ENCODE peak calls at places on chromosomes 12 and 14, in six cellular contexts. L is RWPE1; W is breast epithelium; Z is suprapubic skin; I is kidney; U is naive thymus-derived CD4-positive, alpha-beta T cell. B is an unnamed sample.

GRCh38 chr12:72491399-72491798 is 219.2 kb downstream of the TRHDE start:
- DNase-seq in L (no peak), W (no peak), Z (no peak), I (no peak), U (no peak), B (no peak)

GRCh38 chr14:88535149-88535548 is 19.7 kb downstream of the PTPN21 start:
- DNase-seq in L (no peak), W (no peak), Z (no peak), I (no peak), U (no peak), B (no peak)

GRCh38 chr12:40225984-40226602 is 1.3 kb downstream of the LRRK2 start:
- DNase-seq in L (no peak), W (no peak), Z (no peak), I (no peak), U (no peak), B (no peak)

GRCh38 chr14:104400355-104400754 is 179.2 kb upstream of the C14orf180 start:
- DNase-seq in L (no peak), W (no peak), Z (no peak), I (no peak), U (no peak), B (no peak)

GRCh38 chr12:13044002-13044858 is at the start of gene FAM234B:
- DNase-seq in L (peak; percentile 78), W (peak; percentile 74), Z (peak; percentile 86), I (peak; percentile 91), U (peak; percentile 41), B (peak; percentile 80)

GRCh38 chr12:643478-644292 is 19.6 kb downstream of the NINJ2 start:
- DNase-seq in L (no peak), W (no peak), Z (peak; percentile 61), I (no peak), U (no peak), B (peak; percentile 39)

GRCh38 chr14:20557212-20557542 is 3.7 kb downstream of the RNASE9 start:
- DNase-seq in L (no peak), W (no peak), Z (no peak), I (no peak), U (no peak), B (no peak)

GRCh38 chr12:67358686-67359374 is 89.7 kb downstream of the CAND1 start:
- DNase-seq in L (no peak), W (no peak), Z (no peak), I (no peak), U (no peak), B (no peak)

GRCh38 chr12:30753761-30754382 is 879 bp downstream of the CAPRIN2 start:
- DNase-seq in L (peak; percentile 20), W (no peak), Z (no peak), I (no peak), U (no peak), B (no peak)

GRCh38 chr12:123614531-123614930 is 12.6 kb downstream of the DDX55 start:
- DNase-seq in L (peak; percentile 55), W (no peak), Z (peak; percentile 29), I (no peak), U (no peak), B (no peak)

GRCh38 chr14:73717998-73718741 is 4.0 kb upstream of the PNMA1 start:
- DNase-seq in L (no peak), W (no peak), Z (no peak), I (peak; percentile 82), U (no peak), B (peak; percentile 85)

DNA sequence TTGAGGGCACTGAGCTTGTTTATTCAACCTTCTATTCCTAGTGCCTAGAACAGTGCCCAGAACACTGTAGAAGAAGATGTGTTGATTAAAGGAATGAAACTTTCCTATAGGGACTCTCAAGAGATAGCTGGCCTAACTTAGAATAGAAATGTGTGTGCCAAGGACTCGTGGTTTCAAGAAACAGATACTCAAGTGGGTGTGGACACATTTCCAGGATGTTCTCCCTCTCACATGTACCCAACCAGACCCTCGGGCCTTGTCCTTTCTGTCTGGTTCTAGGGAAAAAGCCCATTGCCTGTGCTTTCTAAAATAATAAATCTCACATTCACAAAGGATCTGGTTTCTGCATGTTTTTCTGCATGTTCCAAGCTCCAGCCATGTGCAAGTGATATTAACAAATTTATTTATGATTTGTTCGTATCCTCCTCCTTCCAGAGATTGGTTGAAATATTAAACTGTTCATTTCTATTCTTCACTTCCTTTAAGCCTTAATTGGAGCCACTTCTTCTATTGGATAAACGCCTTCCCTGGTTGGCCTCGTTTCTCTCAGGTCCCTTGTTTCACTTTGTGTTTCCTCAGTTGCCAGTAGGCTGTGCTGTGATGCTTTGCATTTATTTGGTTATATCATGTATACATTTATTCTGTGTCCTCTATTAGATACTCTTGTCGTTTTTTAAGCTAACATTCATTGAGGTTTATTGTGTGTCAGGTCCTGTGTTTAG is 89.8 kb downstream of the CRADD start:
- DNase-seq in L (peak; percentile 55), W (no peak), Z (no peak), I (no peak), U (peak; percentile 23), B (peak; percentile 32)
- H3K27ac ChIP-seq in L (no peak overlapping the region), W (peak overlapping the region; percentile 63), Z (peak overlapping the region; percentile 3), I (peak overlapping the region; percentile 24), U (no peak overlapping the region), B (peak overlapping the region; percentile 15)

DNA sequence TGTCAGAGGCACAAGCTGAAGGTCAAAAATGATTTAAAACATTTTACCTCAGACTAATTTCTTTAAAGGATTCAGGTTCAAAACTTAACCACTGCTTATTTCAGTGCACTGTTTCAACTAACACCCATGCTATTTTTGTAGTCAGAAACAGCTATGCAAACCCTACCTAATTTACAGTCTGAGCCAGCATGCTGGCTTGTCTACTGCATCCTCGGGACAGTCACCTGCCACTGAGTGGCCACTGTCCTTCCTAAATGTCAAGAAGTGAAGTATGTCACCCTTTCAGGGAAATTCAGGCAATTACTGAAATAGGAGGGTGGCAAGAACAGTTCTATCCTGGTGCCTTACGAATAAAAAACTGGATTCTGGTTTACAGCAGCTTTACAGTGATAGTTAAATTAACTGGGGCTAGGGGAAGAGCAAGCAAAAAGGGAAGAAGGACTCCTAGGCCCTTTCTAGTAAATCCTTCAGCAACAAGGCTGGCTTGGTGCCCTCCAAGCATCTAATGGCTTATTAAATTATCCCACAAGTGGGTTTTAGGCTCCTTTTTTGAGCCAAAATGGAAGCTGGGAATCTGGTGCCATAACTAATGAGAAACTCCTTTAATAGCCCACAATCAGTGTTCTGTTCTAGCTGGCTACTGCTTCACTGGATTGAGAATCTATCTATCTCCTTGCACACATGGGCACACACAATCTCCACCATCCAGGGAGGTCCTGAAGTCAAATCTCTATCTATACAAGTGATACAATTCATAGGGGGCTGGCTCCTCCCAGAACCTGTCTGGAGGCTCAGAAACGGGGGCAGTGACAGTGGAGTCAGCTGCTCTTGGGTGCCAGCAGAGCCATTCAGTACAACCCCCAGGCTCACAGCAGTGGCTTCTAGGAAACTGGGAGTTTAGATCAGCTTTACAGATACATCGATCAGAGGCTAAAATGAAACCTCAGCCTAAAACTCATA is 43.4 kb downstream of the SH2B3 start:
- DNase-seq in L (no peak), W (no peak), Z (no peak), I (no peak), U (no peak), B (peak; percentile 34)
- H3K27ac ChIP-seq in L (peak overlapping the region; percentile 75), W (no peak overlapping the region), Z (no peak overlapping the region), I (peak overlapping the region; percentile 41), U (peak overlapping the region; percentile 28), B (no peak overlapping the region)

GRCh38 chr12:24851341-24851740 is 97.6 kb downstream of the BCAT1 start:
- DNase-seq in L (no peak), W (no peak), Z (no peak), I (no peak), U (no peak), B (no peak)

GRCh38 chr12:24853094-24853493 is 95.8 kb downstream of the BCAT1 start:
- DNase-seq in L (no peak), W (no peak), Z (no peak), I (no peak), U (no peak), B (no peak)

GRCh38 chr12:24850486-24850885 is 98.4 kb downstream of the BCAT1 start:
- DNase-seq in L (no peak), W (no peak), Z (no peak), I (no peak), U (no peak), B (no peak)

GRCh38 chr12:24852420-24852819 is 96.5 kb downstream of the BCAT1 start:
- DNase-seq in L (no peak), W (no peak), Z (no peak), I (no peak), U (no peak), B (no peak)

DNA sequence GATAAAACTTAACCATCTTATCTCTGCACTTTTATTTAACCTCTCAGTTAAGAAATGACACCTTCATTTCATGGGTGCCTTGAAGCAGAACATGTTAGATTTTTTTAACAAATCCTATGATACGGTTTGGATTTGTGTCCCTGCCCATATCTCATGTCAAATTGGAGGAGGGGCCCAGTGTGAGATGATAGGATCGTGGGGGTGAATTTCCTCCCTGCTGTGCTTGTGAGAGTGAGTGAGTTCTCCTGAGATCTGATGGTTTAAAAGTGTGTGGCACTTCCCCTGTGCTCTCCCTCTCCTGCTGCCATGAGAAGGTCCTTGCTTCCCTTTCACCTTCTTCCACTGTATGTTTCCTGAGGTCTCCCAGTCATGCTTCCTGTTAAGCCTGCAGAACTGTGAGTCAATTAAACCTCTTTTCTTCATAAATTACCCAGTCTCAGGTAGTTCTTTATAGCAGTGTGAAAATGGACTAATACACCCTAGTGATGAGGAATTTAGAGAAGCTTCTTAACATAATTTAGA is 97.0 kb downstream of the BCAT1 start:
- DNase-seq in L (no peak), W (no peak), Z (no peak), I (no peak), U (no peak), B (no peak)
- H3K27ac ChIP-seq in L (no peak overlapping the region), W (no peak overlapping the region), Z (no peak overlapping the region), I (no peak overlapping the region), U (no peak overlapping the region), B (no peak overlapping the region)

DNA sequence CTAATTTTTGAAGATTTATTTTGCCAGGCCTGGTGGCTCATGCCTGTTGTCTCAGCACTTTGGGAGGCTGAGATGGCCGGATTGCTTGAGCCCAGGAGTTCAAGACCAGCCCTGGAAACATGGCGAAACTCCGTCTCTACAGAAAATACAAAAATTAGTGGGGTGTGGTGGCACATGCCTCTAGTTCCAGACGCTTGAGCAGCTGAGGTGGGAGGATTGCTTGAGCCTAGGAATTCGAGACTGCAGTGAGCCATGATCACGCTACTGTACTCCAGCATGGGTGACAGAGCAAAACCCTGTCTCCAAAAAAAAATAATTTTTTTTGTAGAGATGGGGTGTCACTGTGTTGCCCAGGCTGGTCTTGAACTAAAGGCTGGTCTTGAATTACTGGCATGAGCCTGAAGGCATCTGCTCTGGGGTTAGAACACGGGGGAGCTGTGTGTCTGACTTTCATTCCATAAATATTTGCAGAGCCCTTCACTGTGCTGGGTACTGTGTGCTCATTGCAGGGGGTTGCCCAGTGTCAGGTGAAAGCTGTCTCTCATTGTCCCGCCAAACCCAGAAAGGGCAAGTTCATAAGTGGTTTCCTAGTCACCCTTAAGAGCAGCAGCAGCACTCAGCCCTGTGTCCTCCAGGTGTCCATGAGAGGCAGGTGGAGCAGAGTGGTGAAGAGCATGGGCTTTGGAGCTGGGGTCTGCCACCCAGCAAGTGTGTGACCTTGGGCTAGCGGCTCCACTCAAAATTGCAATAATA is 4.7 kb upstream of the SMIM41 start:
- DNase-seq in L (no peak), W (no peak), Z (no peak), I (peak; percentile 27), U (no peak), B (no peak)
- H3K27ac ChIP-seq in L (no peak overlapping the region), W (no peak overlapping the region), Z (no peak overlapping the region), I (peak overlapping the region; percentile 78), U (no peak overlapping the region), B (no peak overlapping the region)

DNA sequence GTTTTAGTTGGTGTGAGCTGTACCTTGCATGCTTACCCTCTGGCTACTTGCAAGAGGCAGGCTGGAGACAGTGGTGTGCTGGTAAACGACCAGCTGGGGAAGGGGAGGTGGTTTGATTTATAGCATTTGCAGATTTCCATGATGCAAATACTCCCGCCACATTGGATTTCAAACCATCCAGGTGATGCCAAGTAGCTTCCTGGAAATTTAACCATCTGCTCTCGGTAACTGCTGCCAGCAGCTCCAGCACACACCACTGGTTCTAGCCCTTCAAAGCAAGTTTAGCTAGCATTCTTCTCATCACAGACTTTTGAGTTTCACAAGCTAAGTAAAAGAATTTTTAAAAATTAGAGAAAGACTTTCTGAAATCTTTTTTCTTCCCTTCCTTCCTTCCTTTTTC is 104.5 kb upstream of the AMIGO2 start:
- DNase-seq in L (no peak), W (no peak), Z (no peak), I (no peak), U (no peak), B (no peak)
- H3K27ac ChIP-seq in L (no peak overlapping the region), W (peak overlapping the region; percentile 88), Z (no peak overlapping the region), I (no peak overlapping the region), U (no peak overlapping the region), B (no peak overlapping the region)